ENCODE peak calls at places on chromosomes 1 and 21, in five cellular contexts. L is aorta, S is caudate nucleus, Y is Panc1, T is fibroblast of lung. M is an unnamed sample.

GRCh38 chr1:223843934-223844333 is 1.8 kb downstream of the TP53BP2 start:
- DNase-seq in T (no peak), L (no peak), S (no peak), Y (no peak), M (no peak)

GRCh38 chr1:154663656-154664055 is 55.7 kb upstream of the ADAR start:
- DNase-seq in S (no peak), L (no peak), T (no peak), Y (no peak), M (no peak)

GRCh38 chr1:37478890-37479254 is 4.5 kb downstream of the ZC3H12A start:
- DNase-seq in T (peak), S (no peak), Y (no peak), L (no peak), M (peak)

GRCh38 chr1:25245393-25245792 is 1.9 kb downstream of the RSRP1 start:
- DNase-seq in T (no peak), S (no peak), Y (no peak), L (no peak), M (no peak)

GRCh38 chr1:5907386-5907785 is 84.8 kb downstream of the NPHP4 start:
- DNase-seq in Y (no peak), T (no peak), S (no peak), L (peak), M (no peak)

GRCh38 chr1:44707959-44708831 is 22.8 kb downstream of the RNU5D-1 start:
- DNase-seq in S (no peak), L (no peak), T (peak), Y (no peak), M (no peak)

GRCh38 chr1:39076127-39076798 is 50.1 kb downstream of the NDUFS5 start:
- DNase-seq in T (peak), S (peak), L (peak), Y (no peak), M (peak)

GRCh38 chr21:43360441-43361126 is 66.3 kb downstream of the SIK1 start:
- DNase-seq in T (no peak), Y (no peak), S (no peak), L (no peak), M (no peak)

GRCh38 chr1:211829343-211830054 is 1.1 kb downstream of the LPGAT1 start:
- DNase-seq in Y (no peak), T (peak), L (no peak), S (no peak), M (peak)

GRCh38 chr1:224175615-224176014 is 7.4 kb upstream of the DEGS1 start:
- DNase-seq in Y (no peak), S (peak), L (peak), T (no peak), M (peak)

GRCh38 chr21:26136686-26137085 is 33.9 kb downstream of the APP start:
- DNase-seq in T (no peak), Y (no peak), S (no peak), L (no peak), M (no peak)

GRCh38 chr1:103211073-103211472 is 102.8 kb upstream of the COL11A1 start:
- DNase-seq in L (no peak), Y (no peak), S (no peak), T (peak), M (no peak)

GRCh38 chr1:64245495-64245894 is 42.1 kb downstream of the UBE2U start:
- DNase-seq in S (no peak), Y (no peak), T (no peak), L (no peak), M (no peak)

GRCh38 chr1:228010921-228011320 is 4.1 kb downstream of the WNT3A start:
- DNase-seq in T (no peak), L (peak), S (no peak), Y (no peak), M (peak)

GRCh38 chr1:202063093-202063492 is 52.7 kb downstream of the ELF3 start:
- DNase-seq in Y (peak), S (no peak), T (peak), L (no peak), M (no peak)

GRCh38 chr1:20399606-20400180 is 86.3 kb downstream of the CAMK2N1 start:
- DNase-seq in T (no peak), L (no peak), S (no peak), Y (no peak), M (no peak)

GRCh38 chr1:29358183-29358582 is 121.9 kb downstream of the PTPRU start:
- DNase-seq in Y (no peak), S (no peak), L (no peak), T (no peak), M (no peak)

GRCh38 chr1:27618341-27619067 is 14.6 kb upstream of the AHDC1 start:
- DNase-seq in Y (no peak), S (no peak), L (no peak), T (no peak), M (no peak)
- H3K27ac ChIP-seq in Y (no peak), S (no peak), L (no peak), T (no peak), M (no peak)

GRCh38 chr21:44895859-44896258 is 22.4 kb upstream of the PTTG1IP start:
- DNase-seq in S (no peak), L (no peak), T (no peak), Y (no peak), M (no peak)
- H3K27ac ChIP-seq in S (no peak), L (no peak), T (no peak), Y (no peak), M (no peak)

GRCh38 chr21:33825419-33825818 is 90.2 kb downstream of the ATP5PO start:
- DNase-seq in T (no peak), Y (no peak), S (no peak), L (no peak), M (no peak)
- H3K27ac ChIP-seq in T (no peak), Y (no peak), S (peak), L (peak), M (no peak)

GRCh38 chr1:171596705-171597104 is 25.3 kb upstream of the MYOCOS start:
- DNase-seq in L (no peak), T (no peak), S (no peak), Y (no peak), M (no peak)

GRCh38 chr1:171597203-171597602 is 24.8 kb upstream of the MYOCOS start:
- DNase-seq in T (no peak), L (no peak), S (no peak), Y (no peak), M (no peak)

GRCh38 chr1:171596119-171596518 is 25.9 kb upstream of the MYOCOS start:
- DNase-seq in Y (no peak), S (no peak), T (no peak), L (no peak), M (no peak)

GRCh38 chr1:171595324-171595723 is 26.7 kb upstream of the MYOCOS start:
- DNase-seq in L (no peak), S (no peak), Y (no peak), T (peak), M (no peak)

DNA sequence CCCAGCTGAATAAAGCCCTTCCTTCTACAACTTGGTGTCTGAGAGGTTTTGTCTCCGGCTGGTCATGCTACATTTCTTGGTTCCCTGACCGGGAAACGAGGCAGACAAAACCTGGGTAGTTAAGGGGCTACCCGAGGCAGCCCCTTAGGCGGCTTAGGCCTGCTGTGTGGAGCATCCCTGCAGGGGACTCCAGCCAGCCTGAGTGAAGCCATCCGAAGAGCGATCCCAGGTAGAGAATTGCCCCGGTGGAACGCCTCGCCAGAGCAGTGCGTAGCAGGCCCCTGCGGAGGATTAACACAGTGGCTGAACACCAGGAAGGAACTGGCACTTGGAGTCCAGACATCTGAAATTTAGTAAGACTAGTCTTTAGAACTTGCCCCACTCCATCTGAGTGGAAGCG is 21.2 kb upstream of the MYOCOS start:
- DNase-seq in T (no peak), L (no peak), Y (no peak), S (no peak), M (no peak)
- H3K27ac ChIP-seq in T (no peak), L (no peak), Y (no peak), S (peak), M (no peak)